ENCODE peak calls at places on chromosomes 6 and 20, in seven cellular contexts. J is H9, C is IMR-90, K is mesendoderm, Y is neuronal stem cell, Z is mesenchymal stem cell, D is trophoblast cell. L is an unnamed sample.

GRCh38 chr6:149436647-149437046 is 36.6 kb downstream of the SUMO4 start:
- DNase-seq in C (no peak), Z (no peak), K (no peak), D (no peak), Y (no peak), J (no peak), L (no peak)

GRCh38 chr20:34475979-34476736 is 40.1 kb upstream of the DYNLRB1 start:
- DNase-seq in Y (no peak), D (peak), K (no peak), Z (no peak), J (peak), C (peak), L (no peak)

GRCh38 chr6:15481892-15482291 is 180.9 kb downstream of the DTNBP1 start:
- DNase-seq in Y (no peak), J (no peak), Z (no peak), C (no peak), D (no peak), K (peak), L (no peak)

GRCh38 chr6:168225471-168225901 is 94.1 kb downstream of the DACT2 start:
- DNase-seq in Z (peak), J (peak), C (no peak), D (peak), Y (no peak), K (peak), L (no peak)

GRCh38 chr6:151436814-151437213 is 15.1 kb downstream of the RMND1 start:
- DNase-seq in C (peak), J (no peak), Y (no peak), K (no peak), Z (peak), D (peak), L (no peak)

GRCh38 chr20:31708839-31709534 is 13.7 kb downstream of the BCL2L1 start:
- DNase-seq in C (no peak), Y (no peak), D (no peak), J (no peak), K (no peak), Z (no peak), L (no peak)

GRCh38 chr6:150176152-150176551 is 33.3 kb downstream of the PPP1R14C start:
- DNase-seq in K (no peak), Z (no peak), C (no peak), J (no peak), D (no peak), Y (no peak), L (no peak)

GRCh38 chr6:87182321-87182720 is 27.0 kb downstream of the ZNF292 start:
- DNase-seq in C (no peak), D (no peak), K (no peak), J (no peak), Y (no peak), Z (no peak), L (no peak)

GRCh38 chr20:56957737-56958553 is 308.5 kb downstream of the BMP7 start:
- DNase-seq in Z (peak), J (no peak), C (no peak), Y (peak), K (peak), D (no peak), L (no peak)

DNA sequence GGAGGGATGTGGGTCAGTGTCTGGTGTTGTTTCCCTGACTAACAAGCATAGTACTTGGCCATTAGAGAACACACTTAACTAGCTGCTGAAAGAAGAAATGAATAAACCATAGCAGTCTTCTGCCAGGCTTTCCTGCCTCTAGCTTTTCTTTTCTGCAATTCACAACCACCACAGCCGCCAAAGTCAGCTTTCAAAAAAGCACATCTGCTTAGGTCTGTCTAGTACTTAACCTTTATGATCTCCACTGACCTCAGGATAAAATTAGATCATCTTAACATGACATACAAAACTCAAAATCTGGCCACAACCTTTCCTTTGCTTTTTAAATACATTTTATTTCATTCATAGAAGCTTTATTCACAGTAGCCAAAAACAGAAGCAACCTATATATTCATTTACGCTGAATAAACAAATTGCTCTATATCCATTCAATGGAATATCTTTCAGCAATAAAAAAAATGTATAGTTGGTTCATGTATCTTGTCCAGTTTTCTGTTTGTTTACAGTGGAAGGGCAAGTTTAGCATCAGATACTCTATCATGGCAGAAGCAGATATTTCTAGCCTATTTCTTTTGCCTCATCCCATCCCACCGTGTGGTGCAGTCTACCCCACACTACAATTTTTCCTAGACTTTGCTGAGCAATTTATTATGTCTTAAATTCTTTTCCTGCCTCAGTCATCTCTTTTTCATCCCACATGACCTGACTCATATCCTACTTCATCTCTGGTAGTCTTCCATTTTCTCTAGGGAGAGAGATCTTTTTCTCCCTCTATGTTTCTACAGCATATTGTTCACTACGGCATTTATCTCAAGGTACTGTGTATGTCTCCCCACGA is 16.1 kb downstream of the PDSS2 start:
- DNase-seq in K (no peak), Y (no peak), D (no peak), C (peak), Z (peak), J (no peak), L (no peak)
- H2BK5ac ChIP-seq in K (no peak), Y (no peak), D (no peak), C (no peak), Z (no peak), J (no peak), L (no peak)

GRCh38 chr6:1335367-1336037 is 23.6 kb downstream of the FOXQ1 start:
- DNase-seq in K (peak), J (peak), Y (no peak), C (peak), Z (peak), D (peak), L (no peak)
- H2BK5ac ChIP-seq in K (peak), J (no peak), Y (no peak), C (peak), Z (no peak), D (no peak), L (peak)

DNA sequence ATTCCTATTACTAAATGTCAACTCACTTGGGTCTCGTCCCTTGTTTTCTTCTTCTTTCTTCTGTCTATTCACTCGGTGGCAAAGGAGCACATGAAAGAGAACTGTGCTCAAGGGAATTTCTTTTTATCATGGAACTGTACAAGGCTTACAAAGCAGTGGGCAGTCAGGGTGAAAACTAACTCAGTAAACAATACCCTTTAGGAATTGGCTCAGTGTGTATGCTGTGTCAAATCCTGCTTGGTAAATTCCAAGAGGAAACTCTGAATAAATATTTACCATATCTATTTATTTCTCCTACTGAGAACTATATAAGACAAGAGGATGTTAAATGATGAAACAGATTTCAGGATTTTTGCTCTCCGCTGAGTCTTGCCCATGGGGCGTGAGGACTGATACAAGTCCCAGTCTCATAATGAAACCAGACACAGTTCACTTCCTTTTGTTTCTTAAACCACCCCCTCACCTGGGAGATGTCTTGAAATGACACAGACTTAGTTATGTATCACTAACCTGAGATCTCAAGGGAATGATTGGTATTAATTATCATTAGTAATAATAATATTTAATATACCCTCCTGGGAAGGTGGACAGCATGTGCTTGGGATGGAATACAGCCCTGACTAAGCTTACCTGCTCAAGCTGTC is 188.8 kb downstream of the BACH2 start:
- DNase-seq in K (no peak), Y (no peak), C (no peak), D (no peak), J (no peak), Z (no peak), L (no peak)
- H2BK5ac ChIP-seq in K (no peak), Y (no peak), C (no peak), D (no peak), J (no peak), Z (no peak), L (no peak)

DNA sequence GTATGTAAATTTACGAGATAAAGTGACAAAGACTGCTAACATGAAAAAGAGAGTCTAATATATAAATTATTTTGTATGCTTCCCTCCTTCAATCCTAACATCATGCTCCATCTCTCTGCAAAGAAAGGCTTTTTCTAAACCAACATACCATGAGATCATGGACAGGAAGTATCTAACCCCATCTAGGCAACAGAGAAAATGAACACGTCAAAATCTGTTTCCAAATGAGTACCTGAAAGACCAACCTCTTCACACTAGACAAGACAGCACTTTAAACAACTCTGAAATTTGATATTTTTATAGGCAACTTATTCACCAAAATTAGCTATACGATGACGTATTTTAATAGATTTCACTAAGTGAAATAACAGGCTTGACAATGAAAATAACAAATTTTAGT is 54.6 kb downstream of the MAN1A1 start:
- DNase-seq in J (no peak), D (no peak), Y (no peak), C (no peak), K (no peak), Z (no peak), L (no peak)
- H2BK5ac ChIP-seq in J (no peak), D (no peak), Y (no peak), C (no peak), K (no peak), Z (no peak), L (no peak)

GRCh38 chr6:110036408-110037302 is 58.5 kb downstream of the GPR6 start:
- DNase-seq in J (no peak), D (peak), K (no peak), Z (no peak), C (no peak), Y (no peak), L (no peak)

GRCh38 chr6:110034637-110035096 is 56.6 kb downstream of the GPR6 start:
- DNase-seq in C (no peak), D (peak), Y (no peak), K (peak), J (no peak), Z (no peak), L (no peak)

GRCh38 chr6:110035321-110035720 is 57.2 kb downstream of the GPR6 start:
- DNase-seq in K (no peak), J (no peak), Z (no peak), D (peak), Y (no peak), C (no peak), L (no peak)

GRCh38 chr6:110033101-110033500 is 55.0 kb downstream of the GPR6 start:
- DNase-seq in D (no peak), Y (no peak), K (no peak), Z (no peak), J (no peak), C (no peak), L (no peak)

GRCh38 chr6:110033749-110034636 is 55.9 kb downstream of the GPR6 start:
- DNase-seq in J (no peak), D (peak), Z (no peak), K (no peak), C (no peak), Y (no peak), L (no peak)
- H2BK5ac ChIP-seq in J (no peak), D (no peak), Z (no peak), K (no peak), C (no peak), Y (no peak), L (no peak)

DNA sequence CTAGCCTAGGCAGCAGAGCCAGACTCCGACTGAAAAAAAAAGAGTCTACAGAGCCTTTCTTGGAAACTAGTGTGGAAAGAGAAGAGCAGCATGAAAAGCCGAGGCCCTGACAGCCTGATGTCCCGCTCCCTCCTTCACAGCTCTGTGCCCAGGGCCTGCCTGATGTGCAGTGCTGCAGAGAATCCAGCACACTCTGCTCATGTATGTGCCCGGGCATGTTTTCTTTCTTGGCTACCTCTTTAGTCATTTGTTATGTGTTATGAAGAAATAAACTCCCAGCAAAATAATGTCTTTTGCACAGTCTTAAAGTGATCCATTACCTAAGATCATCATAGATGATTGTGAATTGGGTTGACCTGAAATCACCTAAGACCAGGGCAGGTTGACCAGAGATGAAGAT is 78.1 kb upstream of the EZR start:
- DNase-seq in D (no peak), Z (no peak), J (no peak), Y (no peak), C (no peak), K (no peak), L (no peak)
- H2BK5ac ChIP-seq in D (no peak), Z (no peak), J (no peak), Y (no peak), C (peak), K (no peak), L (peak)

L was measured in H1.